ENCODE peak calls at places on chromosomes 2 and 18, in nine cellular contexts. One of them, this sample, is unnamed.

GRCh38 chr2:95346236-95346737 is 49.1 kb downstream of the KCNIP3 start:
- DNase-seq in HFFc6: peak
- DNase-seq in stimulated activated CD8-positive, alpha-beta memory T cell treated with anti-CD3 and anti-CD28 coated beads, Interleukin-4, amount 100 ng/mL, for 4 hours: no peak
- DNase-seq in endothelial cell: no peak
- DNase-seq in GM12892: no peak
- DNase-seq in HuH-7.5: peak
- DNase-seq in GM12878: no peak
- DNase-seq in H7: peak
- DNase-seq in G401: no peak
- DNase-seq in this sample: no peak

GRCh38 chr18:32779010-32779409 is 6.2 kb upstream of the KLHL14 start:
- DNase-seq in HFFc6: no peak
- DNase-seq in stimulated activated CD8-positive, alpha-beta memory T cell treated with anti-CD3 and anti-CD28 coated beads, Interleukin-4, amount 100 ng/mL, for 4 hours: no peak
- DNase-seq in endothelial cell: no peak
- DNase-seq in GM12892: no peak
- DNase-seq in HuH-7.5: no peak
- DNase-seq in GM12878: no peak
- DNase-seq in H7: no peak
- DNase-seq in G401: no peak
- DNase-seq in this sample: no peak

GRCh38 chr18:48829443-48830149 is 121.2 kb downstream of the SMAD7 start:
- DNase-seq in HFFc6: no peak
- DNase-seq in stimulated activated CD8-positive, alpha-beta memory T cell treated with anti-CD3 and anti-CD28 coated beads, Interleukin-4, amount 100 ng/mL, for 4 hours: no peak
- DNase-seq in endothelial cell: no peak
- DNase-seq in GM12892: no peak
- DNase-seq in HuH-7.5: no peak
- DNase-seq in GM12878: no peak
- DNase-seq in H7: peak
- DNase-seq in G401: no peak
- DNase-seq in this sample: no peak

GRCh38 chr2:219273887-219274391 is 5.2 kb upstream of the DNAJB2 start:
- DNase-seq in HFFc6: peak
- DNase-seq in stimulated activated CD8-positive, alpha-beta memory T cell treated with anti-CD3 and anti-CD28 coated beads, Interleukin-4, amount 100 ng/mL, for 4 hours: no peak
- DNase-seq in endothelial cell: no peak
- DNase-seq in GM12892: no peak
- DNase-seq in HuH-7.5: no peak
- DNase-seq in GM12878: no peak
- DNase-seq in H7: no peak
- DNase-seq in G401: no peak
- DNase-seq in this sample: no peak

GRCh38 chr2:170996316-170996715 is 67.3 kb downstream of the GORASP2 start:
- DNase-seq in HFFc6: no peak
- DNase-seq in stimulated activated CD8-positive, alpha-beta memory T cell treated with anti-CD3 and anti-CD28 coated beads, Interleukin-4, amount 100 ng/mL, for 4 hours: no peak
- DNase-seq in endothelial cell: no peak
- DNase-seq in GM12892: no peak
- DNase-seq in HuH-7.5: no peak
- DNase-seq in GM12878: no peak
- DNase-seq in H7: no peak
- DNase-seq in G401: no peak
- DNase-seq in this sample: no peak

GRCh38 chr2:156435392-156435724 is 821 bp upstream of the GPD2 start:
- DNase-seq in HFFc6: no peak
- DNase-seq in stimulated activated CD8-positive, alpha-beta memory T cell treated with anti-CD3 and anti-CD28 coated beads, Interleukin-4, amount 100 ng/mL, for 4 hours: no peak
- DNase-seq in endothelial cell: no peak
- DNase-seq in GM12892: no peak
- DNase-seq in HuH-7.5: peak
- DNase-seq in GM12878: no peak
- DNase-seq in H7: no peak
- DNase-seq in G401: no peak
- DNase-seq in this sample: no peak

GRCh38 chr2:27306657-27307544 is 1.3 kb downstream of the UCN start:
- DNase-seq in HFFc6: no peak
- DNase-seq in stimulated activated CD8-positive, alpha-beta memory T cell treated with anti-CD3 and anti-CD28 coated beads, Interleukin-4, amount 100 ng/mL, for 4 hours: peak
- DNase-seq in endothelial cell: no peak
- DNase-seq in GM12892: no peak
- DNase-seq in HuH-7.5: no peak
- DNase-seq in GM12878: no peak
- DNase-seq in H7: peak
- DNase-seq in G401: no peak
- DNase-seq in this sample: no peak

GRCh38 chr2:44715671-44716077 is 225.8 kb upstream of the SIX3 start:
- DNase-seq in HFFc6: peak
- DNase-seq in stimulated activated CD8-positive, alpha-beta memory T cell treated with anti-CD3 and anti-CD28 coated beads, Interleukin-4, amount 100 ng/mL, for 4 hours: no peak
- DNase-seq in endothelial cell: peak
- DNase-seq in GM12892: no peak
- DNase-seq in HuH-7.5: no peak
- DNase-seq in GM12878: no peak
- DNase-seq in H7: peak
- DNase-seq in G401: peak
- DNase-seq in this sample: peak

GRCh38 chr2:191318037-191318728 is 73.0 kb downstream of the MYO1B start:
- DNase-seq in HFFc6: peak
- DNase-seq in stimulated activated CD8-positive, alpha-beta memory T cell treated with anti-CD3 and anti-CD28 coated beads, Interleukin-4, amount 100 ng/mL, for 4 hours: no peak
- DNase-seq in endothelial cell: no peak
- DNase-seq in GM12892: no peak
- DNase-seq in HuH-7.5: no peak
- DNase-seq in GM12878: no peak
- DNase-seq in H7: no peak
- DNase-seq in G401: no peak
- DNase-seq in this sample: no peak

GRCh38 chr2:6642011-6642410 is 223.7 kb downstream of the CMPK2 start:
- DNase-seq in HFFc6: no peak
- DNase-seq in stimulated activated CD8-positive, alpha-beta memory T cell treated with anti-CD3 and anti-CD28 coated beads, Interleukin-4, amount 100 ng/mL, for 4 hours: no peak
- DNase-seq in endothelial cell: no peak
- DNase-seq in GM12892: no peak
- DNase-seq in HuH-7.5: no peak
- DNase-seq in GM12878: no peak
- DNase-seq in H7: no peak
- DNase-seq in G401: no peak
- DNase-seq in this sample: no peak

GRCh38 chr18:36132756-36133155 is 3.1 kb downstream of the ELP2 start:
- DNase-seq in HFFc6: no peak
- DNase-seq in stimulated activated CD8-positive, alpha-beta memory T cell treated with anti-CD3 and anti-CD28 coated beads, Interleukin-4, amount 100 ng/mL, for 4 hours: no peak
- DNase-seq in endothelial cell: no peak
- DNase-seq in GM12892: no peak
- DNase-seq in HuH-7.5: no peak
- DNase-seq in GM12878: no peak
- DNase-seq in H7: peak
- DNase-seq in G401: no peak
- DNase-seq in this sample: no peak

GRCh38 chr2:226800941-226801784 is 1.5 kb upstream of the IRS1 start:
- DNase-seq in HFFc6: no peak
- DNase-seq in stimulated activated CD8-positive, alpha-beta memory T cell treated with anti-CD3 and anti-CD28 coated beads, Interleukin-4, amount 100 ng/mL, for 4 hours: peak
- DNase-seq in endothelial cell: peak
- DNase-seq in GM12892: peak
- DNase-seq in HuH-7.5: peak
- DNase-seq in GM12878: peak
- DNase-seq in H7: peak
- DNase-seq in G401: peak
- DNase-seq in this sample: peak

GRCh38 chr18:49094136-49094535 is 143.4 kb upstream of the SMAD7 start:
- DNase-seq in HFFc6: no peak
- DNase-seq in stimulated activated CD8-positive, alpha-beta memory T cell treated with anti-CD3 and anti-CD28 coated beads, Interleukin-4, amount 100 ng/mL, for 4 hours: no peak
- DNase-seq in endothelial cell: no peak
- DNase-seq in GM12892: no peak
- DNase-seq in HuH-7.5: no peak
- DNase-seq in GM12878: no peak
- DNase-seq in H7: no peak
- DNase-seq in G401: peak
- DNase-seq in this sample: no peak

GRCh38 chr2:179720173-179720772 is 141.1 kb downstream of the ZNF385B start:
- DNase-seq in HFFc6: no peak
- DNase-seq in stimulated activated CD8-positive, alpha-beta memory T cell treated with anti-CD3 and anti-CD28 coated beads, Interleukin-4, amount 100 ng/mL, for 4 hours: no peak
- DNase-seq in endothelial cell: no peak
- DNase-seq in GM12892: no peak
- DNase-seq in HuH-7.5: no peak
- DNase-seq in GM12878: no peak
- DNase-seq in H7: no peak
- DNase-seq in G401: no peak
- DNase-seq in this sample: no peak

GRCh38 chr2:133530645-133531044 is 37.6 kb downstream of the NCKAP5 start:
- DNase-seq in HFFc6: no peak
- DNase-seq in stimulated activated CD8-positive, alpha-beta memory T cell treated with anti-CD3 and anti-CD28 coated beads, Interleukin-4, amount 100 ng/mL, for 4 hours: no peak
- DNase-seq in endothelial cell: no peak
- DNase-seq in GM12892: no peak
- DNase-seq in HuH-7.5: no peak
- DNase-seq in GM12878: no peak
- DNase-seq in H7: no peak
- DNase-seq in G401: no peak
- DNase-seq in this sample: no peak

GRCh38 chr2:75100011-75100680 is 99.2 kb downstream of the TACR1 start:
- DNase-seq in HFFc6: peak
- DNase-seq in stimulated activated CD8-positive, alpha-beta memory T cell treated with anti-CD3 and anti-CD28 coated beads, Interleukin-4, amount 100 ng/mL, for 4 hours: no peak
- DNase-seq in endothelial cell: no peak
- DNase-seq in GM12892: no peak
- DNase-seq in HuH-7.5: no peak
- DNase-seq in GM12878: no peak
- DNase-seq in H7: no peak
- DNase-seq in G401: no peak
- DNase-seq in this sample: no peak

GRCh38 chr2:45938649-45939511 is 287.4 kb downstream of the PRKCE start:
- DNase-seq in HFFc6: peak
- DNase-seq in stimulated activated CD8-positive, alpha-beta memory T cell treated with anti-CD3 and anti-CD28 coated beads, Interleukin-4, amount 100 ng/mL, for 4 hours: no peak
- DNase-seq in endothelial cell: no peak
- DNase-seq in GM12892: no peak
- DNase-seq in HuH-7.5: no peak
- DNase-seq in GM12878: no peak
- DNase-seq in H7: no peak
- DNase-seq in G401: no peak
- DNase-seq in this sample: no peak

GRCh38 chr2:151809073-151809383 is 19.2 kb downstream of the ARL5A start:
- DNase-seq in HFFc6: no peak
- DNase-seq in stimulated activated CD8-positive, alpha-beta memory T cell treated with anti-CD3 and anti-CD28 coated beads, Interleukin-4, amount 100 ng/mL, for 4 hours: no peak
- DNase-seq in endothelial cell: no peak
- DNase-seq in GM12892: no peak
- DNase-seq in HuH-7.5: no peak
- DNase-seq in GM12878: no peak
- DNase-seq in H7: no peak
- DNase-seq in G401: no peak
- DNase-seq in this sample: no peak

GRCh38 chr2:147222506-147222905 is 622.3 kb upstream of the ACVR2A start:
- DNase-seq in HFFc6: no peak
- DNase-seq in stimulated activated CD8-positive, alpha-beta memory T cell treated with anti-CD3 and anti-CD28 coated beads, Interleukin-4, amount 100 ng/mL, for 4 hours: no peak
- DNase-seq in endothelial cell: no peak
- DNase-seq in GM12892: no peak
- DNase-seq in HuH-7.5: no peak
- DNase-seq in GM12878: no peak
- DNase-seq in H7: no peak
- DNase-seq in G401: no peak
- DNase-seq in this sample: no peak

GRCh38 chr18:48002933-48003365 is 72.5 kb upstream of the SMAD2 start:
- DNase-seq in HFFc6: peak
- DNase-seq in stimulated activated CD8-positive, alpha-beta memory T cell treated with anti-CD3 and anti-CD28 coated beads, Interleukin-4, amount 100 ng/mL, for 4 hours: no peak
- DNase-seq in endothelial cell: no peak
- DNase-seq in GM12892: no peak
- DNase-seq in HuH-7.5: no peak
- DNase-seq in GM12878: no peak
- DNase-seq in H7: no peak
- DNase-seq in G401: no peak
- DNase-seq in this sample: no peak

GRCh38 chr2:120978359-120979050 is 242.8 kb downstream of the GLI2 start:
- DNase-seq in HFFc6: peak
- DNase-seq in stimulated activated CD8-positive, alpha-beta memory T cell treated with anti-CD3 and anti-CD28 coated beads, Interleukin-4, amount 100 ng/mL, for 4 hours: no peak
- DNase-seq in endothelial cell: no peak
- DNase-seq in GM12892: no peak
- DNase-seq in HuH-7.5: no peak
- DNase-seq in GM12878: no peak
- DNase-seq in H7: no peak
- DNase-seq in G401: no peak
- DNase-seq in this sample: no peak

GRCh38 chr2:84942964-84943421 is 28.0 kb upstream of the KCMF1 start:
- DNase-seq in HFFc6: no peak
- DNase-seq in stimulated activated CD8-positive, alpha-beta memory T cell treated with anti-CD3 and anti-CD28 coated beads, Interleukin-4, amount 100 ng/mL, for 4 hours: no peak
- DNase-seq in endothelial cell: no peak
- DNase-seq in GM12892: no peak
- DNase-seq in HuH-7.5: no peak
- DNase-seq in GM12878: peak
- DNase-seq in H7: no peak
- DNase-seq in G401: no peak
- DNase-seq in this sample: no peak

GRCh38 chr18:46718501-46719341 is 38.1 kb downstream of the ST8SIA5 start:
- DNase-seq in HFFc6: peak
- DNase-seq in stimulated activated CD8-positive, alpha-beta memory T cell treated with anti-CD3 and anti-CD28 coated beads, Interleukin-4, amount 100 ng/mL, for 4 hours: no peak
- DNase-seq in endothelial cell: no peak
- DNase-seq in GM12892: no peak
- DNase-seq in HuH-7.5: no peak
- DNase-seq in GM12878: no peak
- DNase-seq in H7: no peak
- DNase-seq in G401: no peak
- DNase-seq in this sample: no peak